ENCODE peak calls at places on chromosomes 5 and 9, in eight cellular contexts. V is neuronal stem cell; D is activated CD8-positive, alpha-beta T cell treated with anti-CD3 and anti-CD28 coated beads, Interleukin-2, amount 10 ng/mL, durations not matched to agents 7 days and 5 days; G is epithelial cell of proximal tubule; U is NCI-H1694 treated with DMSO at 0.1 percent for 48 hours; N is HEK293T; H is H54; A is T follicular helper cell. L is an unnamed sample.

GRCh38 chr9:15501179-15501578 is 9.6 kb downstream of the PSIP1 start:
- DNase-seq in V (no peak), D (no peak), G (no peak), U (no peak), N (no peak), H (no peak), A (no peak), L (no peak)

GRCh38 chr9:120928015-120928719 is 1.6 kb upstream of the TRAF1 start:
- DNase-seq in V (no peak), D (peak; percentile 55), G (no peak), U (no peak), N (no peak), H (no peak), A (no peak), L (no peak)

GRCh38 chr9:124284940-124285441 is 27.2 kb downstream of the NEK6 start:
- DNase-seq in V (no peak), D (no peak), G (no peak), U (no peak), N (no peak), H (no peak), A (no peak), L (peak; percentile 34)

GRCh38 chr9:90044710-90045151 is 439.9 kb downstream of the GADD45G start:
- DNase-seq in V (no peak), D (no peak), G (no peak), U (no peak), N (no peak), H (peak; percentile 70), A (no peak), L (no peak)

GRCh38 chr9:136526625-136527066 is 19.2 kb downstream of the NOTCH1 start:
- DNase-seq in V (no peak), D (no peak), G (no peak), U (no peak), N (no peak), H (no peak), A (no peak), L (no peak)

GRCh38 chr5:34048143-34048542 is 5.1 kb upstream of the C1QTNF3 start:
- DNase-seq in V (no peak), D (no peak), G (no peak), U (no peak), N (no peak), H (no peak), A (no peak), L (peak; percentile 43)

GRCh38 chr5:94228791-94229190 is 389.6 kb downstream of the KIAA0825 start:
- DNase-seq in V (no peak), D (no peak), G (no peak), U (no peak), N (no peak), H (no peak), A (no peak), L (no peak)

GRCh38 chr9:129597355-129598088 is 23.4 kb downstream of the C9orf50 start:
- DNase-seq in V (peak; percentile 70), D (peak; percentile 64), G (no peak), U (no peak), N (no peak), H (no peak), A (no peak), L (no peak)

GRCh38 chr9:124894741-124895170 is 32.8 kb downstream of the ARPC5L start:
- DNase-seq in V (no peak), D (peak; percentile 69), G (no peak), U (no peak), N (peak; percentile 18), H (no peak), A (peak; percentile 12), L (peak; percentile 59)

GRCh38 chr5:73844165-73844564 is 218.2 kb downstream of the ARHGEF28 start:
- DNase-seq in V (no peak), D (no peak), G (no peak), U (no peak), N (no peak), H (no peak), A (no peak), L (no peak)

GRCh38 chr9:124716795-124717194 is 54.3 kb downstream of the NR6A1 start:
- DNase-seq in V (no peak), D (no peak), G (no peak), U (no peak), N (no peak), H (no peak), A (no peak), L (no peak)

GRCh38 chr5:38148021-38148625 is 110.2 kb upstream of the EGFLAM start:
- DNase-seq in V (no peak), D (no peak), G (no peak), U (no peak), N (no peak), H (no peak), A (no peak), L (no peak)

GRCh38 chr5:65213921-65214525 is 267.7 kb downstream of the ADAMTS6 start:
- DNase-seq in V (no peak), D (no peak), G (no peak), U (no peak), N (peak; percentile 47), H (no peak), A (no peak), L (peak; percentile 14)

GRCh38 chr5:668299-668995 is 24.7 kb downstream of the TPPP start:
- DNase-seq in V (no peak), D (no peak), G (no peak), U (no peak), N (no peak), H (no peak), A (no peak), L (no peak)

GRCh38 chr5:73380052-73380451 is 68.5 kb downstream of the FOXD1 start:
- DNase-seq in V (no peak), D (no peak), G (no peak), U (no peak), N (no peak), H (no peak), A (no peak), L (no peak)

GRCh38 chr9:89632136-89633135 is 27.6 kb downstream of the GADD45G start:
- DNase-seq in V (no peak), D (no peak), G (no peak), U (no peak), N (no peak), H (no peak), A (no peak), L (no peak)

GRCh38 chr5:88727705-88728313 is 155.2 kb downstream of the MEF2C start:
- DNase-seq in V (no peak), D (no peak), G (no peak), U (no peak), N (no peak), H (no peak), A (no peak), L (peak; percentile 18)

GRCh38 chr9:89730715-89731114 is 125.9 kb downstream of the GADD45G start:
- DNase-seq in V (no peak), D (no peak), G (no peak), U (no peak), N (no peak), H (no peak), A (no peak), L (no peak)

GRCh38 chr5:14767942-14768837 is 103.4 kb downstream of the ANKH start:
- DNase-seq in V (no peak), D (no peak), G (no peak), U (no peak), N (no peak), H (no peak), A (no peak), L (peak; percentile 8)

GRCh38 chr5:113038714-113039113 is 62.1 kb downstream of the DCP2 start:
- DNase-seq in V (no peak), D (no peak), G (no peak), U (peak; percentile 50), N (no peak), H (peak; percentile 61), A (no peak), L (no peak)

GRCh38 chr5:93831449-93831848 is 90.0 kb upstream of the POU5F2 start:
- DNase-seq in V (no peak), D (no peak), G (no peak), U (no peak), N (no peak), H (peak; percentile 30), A (no peak), L (no peak)

GRCh38 chr5:127369772-127370171 is 79.2 kb downstream of the MEGF10 start:
- DNase-seq in V (no peak), D (no peak), G (no peak), U (no peak), N (no peak), H (no peak), A (no peak), L (no peak)

GRCh38 chr5:1998348-1998669 is 115.6 kb upstream of the IRX4 start:
- DNase-seq in V (no peak), D (no peak), G (no peak), U (no peak), N (no peak), H (no peak), A (no peak), L (no peak)

GRCh38 chr5:157252741-157253465 is 13.0 kb upstream of the CYFIP2 start:
- DNase-seq in V (no peak), D (peak; percentile 91), G (no peak), U (no peak), N (no peak), H (no peak), A (peak; percentile 44), L (peak; percentile 34)

GRCh38 chr5:128782446-128782845 is 182.8 kb upstream of the SLC27A6 start:
- DNase-seq in V (no peak), D (no peak), G (peak; percentile 7), U (no peak), N (no peak), H (peak; percentile 7), A (no peak), L (no peak)

GRCh38 chr5:72021651-72022357 is 85.5 kb upstream of the MAP1B start:
- DNase-seq in V (no peak), D (no peak), G (no peak), U (no peak), N (no peak), H (no peak), A (no peak), L (no peak)

GRCh38 chr5:470961-471749 is 28.2 kb downstream of the EXOC3 start:
- DNase-seq in V (no peak), D (no peak), G (no peak), U (no peak), N (no peak), H (no peak), A (no peak), L (no peak)

GRCh38 chr5:1338518-1339070 is 6.3 kb downstream of the CLPTM1L start:
- DNase-seq in V (no peak), D (no peak), G (no peak), U (no peak), N (no peak), H (no peak), A (no peak), L (peak; percentile 24)

GRCh38 chr5:178387061-178387855 is 154.7 kb upstream of the PHYKPL start:
- DNase-seq in V (no peak), D (no peak), G (no peak), U (no peak), N (no peak), H (no peak), A (no peak), L (no peak)

GRCh38 chr5:131148835-131149234 is 16.2 kb downstream of the HINT1 start:
- DNase-seq in V (no peak), D (no peak), G (no peak), U (no peak), N (no peak), H (no peak), A (no peak), L (no peak)

GRCh38 chr5:156641690-156642089 is 208.4 kb upstream of the PPP1R2B start:
- DNase-seq in V (no peak), D (no peak), G (no peak), U (no peak), N (no peak), H (no peak), A (no peak), L (no peak)